ENCODE peak calls at places on chromosomes 4 and X, in five cellular contexts. I is putamen, T is OCI-LY7, S is M059J, C is hepatic stellate cell. A is an unnamed sample.

GRCh38 chr4:151669990-151670389 is 90.8 kb downstream of the GATB start:
- DNase-seq in C (no peak), S (no peak), I (no peak), T (no peak), A (no peak)

GRCh38 chr4:70399319-70399718 is 1.6 kb downstream of the OPRPN start:
- DNase-seq in I (no peak), T (no peak), C (no peak), S (peak; percentile 16), A (no peak)

GRCh38 chr4:10783351-10783750 is 98.8 kb upstream of the CLNK start:
- DNase-seq in I (no peak), T (no peak), S (peak; percentile 73), C (peak; percentile 46), A (no peak)

GRCh38 chr4:41935652-41936021 is 408 bp downstream of the TMEM33 start:
- DNase-seq in I (no peak), T (peak; percentile 28), C (peak; percentile 8), S (peak; percentile 39), A (no peak)

GRCh38 chr4:142846105-142846728 is at the start of gene INPP4B:
- DNase-seq in T (no peak), C (peak; percentile 50), I (peak; percentile 79), S (peak; percentile 67), A (no peak)

GRCh38 chr4:105641876-105642275 is 66.6 kb downstream of the INTS12 start:
- DNase-seq in I (no peak), T (no peak), C (no peak), S (no peak), A (no peak)

GRCh38 chrX:680062-680461 is 49.5 kb downstream of the SHOX start:
- DNase-seq in T (no peak), S (no peak), I (no peak), C (no peak), A (no peak)

GRCh38 chr4:126174627-126175026 is 859.9 kb downstream of the FAT4 start:
- DNase-seq in I (no peak), T (no peak), C (no peak), S (no peak), A (no peak)

GRCh38 chr4:107743532-107743931 is 23.5 kb upstream of the PAPSS1 start:
- DNase-seq in C (no peak), S (peak; percentile 4), T (no peak), I (no peak), A (no peak)

GRCh38 chr4:119212964-119213606 is 572 bp downstream of the USP53 start:
- DNase-seq in T (peak; percentile 85), S (peak; percentile 91), I (peak; percentile 62), C (peak; percentile 86), A (peak; percentile 67)

GRCh38 chr4:25310066-25310824 is 2.3 kb upstream of the ZCCHC4 start:
- DNase-seq in S (no peak), I (no peak), C (no peak), T (peak; percentile 70), A (no peak)

GRCh38 chr4:156779774-156780173 is 191.8 kb downstream of the PDGFC start:
- DNase-seq in T (no peak), S (peak; percentile 95), C (peak; percentile 21), I (no peak), A (no peak)

GRCh38 chr4:173189117-173189693 is 20.6 kb downstream of the GALNT7 start:
- DNase-seq in S (peak; percentile 55), I (no peak), C (no peak), T (no peak), A (no peak)

GRCh38 chr4:34953145-34953799 is 1291.0 kb downstream of the ARAP2 start:
- DNase-seq in S (peak; percentile 53), I (no peak), C (no peak), T (no peak), A (no peak)

GRCh38 chrX:9285342-9285771 is 179.5 kb upstream of the TBL1X start:
- DNase-seq in I (no peak), T (no peak), S (no peak), C (no peak), A (no peak)

GRCh38 chr4:21726255-21726815 is 222.2 kb downstream of the KCNIP4 start:
- DNase-seq in T (no peak), S (peak; percentile 66), I (no peak), C (no peak), A (no peak)

GRCh38 chr4:123826896-123827295 is 430.3 kb downstream of the SPRY1 start:
- DNase-seq in T (no peak), I (no peak), S (peak; percentile 65), C (no peak), A (no peak)

GRCh38 chr4:106607566-106607965 is 239.0 kb upstream of the GIMD1 start:
- DNase-seq in T (no peak), I (no peak), S (peak; percentile 14), C (no peak), A (no peak)

GRCh38 chrX:39972340-39972739 is 125.4 kb downstream of the BCOR start:
- DNase-seq in C (peak; percentile 68), S (peak; percentile 69), T (no peak), I (no peak), A (no peak)

GRCh38 chr4:164023214-164023613 is 528.7 kb downstream of the TMA16 start:
- DNase-seq in T (peak; percentile 19), C (no peak), I (no peak), S (no peak), A (no peak)

GRCh38 chrX:130778773-130779172 is 124.2 kb downstream of the ENOX2 start:
- DNase-seq in C (no peak), S (peak; percentile 63), I (no peak), T (no peak), A (no peak)

A was measured in midbrain.